ENCODE peak calls at places on chromosomes 16 and 17, in seven cellular contexts. Y, F, V, M, S, Q and E are unnamed samples.

GRCh38 chr17:54085934-54086333 is 263.2 kb downstream of the KIF2B start:
- DNase-seq in Y (peak), F (no peak), V (no peak), M (peak), S (no peak), Q (no peak), E (peak)

GRCh38 chr17:64196626-64197025 is 66.4 kb downstream of the TEX2 start:
- DNase-seq in Y (no peak), F (peak), V (peak), M (no peak), S (no peak), Q (no peak), E (no peak)

GRCh38 chr16:7333326-7333725 is 681 bp downstream of the RBFOX1 start:
- DNase-seq in Y (no peak), F (no peak), V (no peak), M (no peak), S (no peak), Q (no peak), E (no peak)

GRCh38 chr17:82603981-82604448 is 44.2 kb downstream of the WDR45B start:
- DNase-seq in Y (peak), F (no peak), V (no peak), M (no peak), S (no peak), Q (no peak), E (no peak)

GRCh38 chr17:4509402-4509801 is 10.7 kb downstream of the SPNS2 start:
- DNase-seq in Y (no peak), F (no peak), V (no peak), M (no peak), S (peak), Q (peak), E (no peak)

GRCh38 chr17:82126479-82127314 is 28.7 kb upstream of the FASN start:
- DNase-seq in Y (no peak), F (no peak), V (no peak), M (no peak), S (no peak), Q (peak), E (no peak)

GRCh38 chr16:21598676-21599157 is 660 bp upstream of the METTL9 start:
- DNase-seq in Y (peak), F (peak), V (no peak), M (peak), S (peak), Q (peak), E (no peak)

GRCh38 chr17:6591599-6592158 is 35.3 kb upstream of the PITPNM3 start:
- DNase-seq in Y (no peak), F (peak), V (peak), M (no peak), S (no peak), Q (no peak), E (no peak)

GRCh38 chr16:88866151-88866920 is at the start of gene PABPN1L:
- DNase-seq in Y (no peak), F (no peak), V (no peak), M (no peak), S (no peak), Q (no peak), E (no peak)

GRCh38 chr17:50013079-50013478 is 18.1 kb upstream of the DLX3 start:
- DNase-seq in Y (no peak), F (no peak), V (no peak), M (no peak), S (no peak), Q (no peak), E (no peak)

GRCh38 chr16:65727534-65728137 is 605.8 kb upstream of the CDH11 start:
- DNase-seq in Y (no peak), F (no peak), V (no peak), M (no peak), S (no peak), Q (no peak), E (peak)

GRCh38 chr16:86929149-86929871 is 351.0 kb downstream of the FOXL1 start:
- DNase-seq in Y (peak), F (peak), V (no peak), M (no peak), S (no peak), Q (no peak), E (no peak)

GRCh38 chr16:87099001-87099740 is 218.0 kb downstream of the C16orf95 start:
- DNase-seq in Y (no peak), F (no peak), V (no peak), M (no peak), S (no peak), Q (no peak), E (peak)

GRCh38 chr16:67169011-67169451 is 1.3 kb upstream of the NOL3 start:
- DNase-seq in Y (no peak), F (no peak), V (no peak), M (peak), S (no peak), Q (no peak), E (no peak)

GRCh38 chr16:76535-77272 is 1.3 kb upstream of the MPG start:
- DNase-seq in Y (peak), F (peak), V (peak), M (no peak), S (no peak), Q (peak), E (no peak)

GRCh38 chr17:81854974-81855774 is 5.2 kb downstream of the P4HB start:
- DNase-seq in Y (no peak), F (peak), V (peak), M (peak), S (peak), Q (no peak), E (no peak)

GRCh38 chr17:59004338-59005111 is 102.2 kb downstream of the TRIM37 start:
- DNase-seq in Y (peak), F (peak), V (peak), M (peak), S (peak), Q (peak), E (peak)

GRCh38 chr17:1153795-1154546 is 25.8 kb downstream of the ABR start:
- DNase-seq in Y (peak), F (peak), V (peak), M (peak), S (no peak), Q (no peak), E (peak)

GRCh38 chr17:7330099-7331015 is 1.2 kb upstream of the NEURL4 start:
- DNase-seq in Y (peak), F (peak), V (peak), M (peak), S (peak), Q (peak), E (peak)

GRCh38 chr16:24988593-24989338 is 26.4 kb downstream of the ARHGAP17 start:
- DNase-seq in Y (peak), F (peak), V (peak), M (no peak), S (peak), Q (peak), E (no peak)

GRCh38 chr16:30901201-30902069 is 5.0 kb downstream of the CTF1 start:
- DNase-seq in Y (no peak), F (peak), V (no peak), M (no peak), S (no peak), Q (no peak), E (no peak)

GRCh38 chr16:27526169-27526568 is 23.5 kb downstream of the GTF3C1 start:
- DNase-seq in Y (peak), F (no peak), V (no peak), M (no peak), S (no peak), Q (no peak), E (no peak)

GRCh38 chr17:32494621-32495346 is 8.0 kb downstream of the CDK5R1 start:
- DNase-seq in Y (no peak), F (no peak), V (no peak), M (no peak), S (no peak), Q (no peak), E (no peak)

GRCh38 chr17:58229384-58229783 is 9.0 kb upstream of the LPO start:
- DNase-seq in Y (no peak), F (no peak), V (no peak), M (no peak), S (no peak), Q (no peak), E (no peak)

GRCh38 chr17:33291248-33292183 is 1.6 kb downstream of the ASIC2 start:
- DNase-seq in Y (peak), F (peak), V (no peak), M (peak), S (no peak), Q (no peak), E (peak)

GRCh38 chr16:67445913-67446907 is 15.3 kb downstream of the HSD11B2 start:
- DNase-seq in Y (peak), F (no peak), V (no peak), M (no peak), S (no peak), Q (no peak), E (no peak)

GRCh38 chr17:55632893-55633292 is 89.8 kb downstream of the TMEM100 start:
- DNase-seq in Y (no peak), F (peak), V (no peak), M (no peak), S (no peak), Q (no peak), E (no peak)

GRCh38 chr16:48441863-48442279 is 56.7 kb upstream of the SIAH1 start:
- DNase-seq in Y (peak), F (no peak), V (peak), M (no peak), S (no peak), Q (no peak), E (no peak)

GRCh38 chr17:27873211-27873610 is 20.0 kb downstream of the LYRM9 start:
- DNase-seq in Y (no peak), F (no peak), V (no peak), M (no peak), S (no peak), Q (no peak), E (no peak)

GRCh38 chr17:76239538-76240274 is 587 bp downstream of the RNF157 start:
- DNase-seq in Y (no peak), F (peak), V (no peak), M (peak), S (no peak), Q (no peak), E (peak)

DNA sequence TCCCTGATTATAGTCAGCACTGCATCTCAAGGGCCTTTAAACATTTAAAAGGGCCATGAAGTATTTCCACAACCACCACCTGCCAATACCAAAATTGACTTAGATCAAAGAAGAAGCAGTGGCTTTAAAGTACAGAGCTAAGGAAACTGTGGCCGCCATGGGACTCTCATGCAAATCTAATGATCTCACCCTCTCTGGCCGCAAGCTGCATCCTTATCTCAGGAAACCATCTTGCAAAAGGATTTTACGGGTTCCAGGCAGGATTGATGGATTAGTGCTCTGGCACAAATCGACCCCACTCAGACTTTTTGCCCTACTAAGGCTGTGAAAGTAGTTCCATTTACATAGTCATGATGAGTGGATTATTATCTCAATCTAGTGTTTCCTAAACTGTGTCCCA is 22.6 kb downstream of the CDRT4 start:
- DNase-seq in Y (no peak), F (peak), V (peak), M (no peak), S (no peak), Q (no peak), E (no peak)
- TF ChIP-seq EZH2phosphoT487 in Y (no peak), F (no peak), V (no peak), M (no peak), S (no peak), Q (no peak), E (no peak)

GRCh38 chr16:83102336-83102735 is 475.6 kb downstream of the CDH13 start:
- DNase-seq in Y (no peak), F (no peak), V (no peak), M (no peak), S (no peak), Q (no peak), E (no peak)

GRCh38 chr16:83098536-83098935 is 471.8 kb downstream of the CDH13 start:
- DNase-seq in Y (no peak), F (peak), V (no peak), M (no peak), S (no peak), Q (no peak), E (no peak)

GRCh38 chr16:83095926-83096692 is 469.3 kb downstream of the CDH13 start:
- DNase-seq in Y (peak), F (peak), V (peak), M (no peak), S (no peak), Q (no peak), E (no peak)

GRCh38 chr16:83105279-83106077 is 478.7 kb downstream of the CDH13 start:
- DNase-seq in Y (no peak), F (no peak), V (no peak), M (no peak), S (no peak), Q (no peak), E (no peak)

GRCh38 chr16:83100679-83101078 is 473.9 kb downstream of the CDH13 start:
- DNase-seq in Y (no peak), F (peak), V (peak), M (no peak), S (no peak), Q (no peak), E (no peak)
- TF ChIP-seq EZH2phosphoT487 in Y (no peak), F (no peak), V (no peak), M (no peak), S (no peak), Q (no peak), E (no peak)

GRCh38 chr16:11499295-11500089 is 87.2 kb downstream of the LITAF start:
- DNase-seq in Y (no peak), F (no peak), V (peak), M (peak), S (no peak), Q (no peak), E (no peak)

GRCh38 chr16:11497851-11498289 is 88.8 kb downstream of the LITAF start:
- DNase-seq in Y (peak), F (peak), V (no peak), M (no peak), S (no peak), Q (no peak), E (peak)

GRCh38 chr16:11495066-11495407 is 91.7 kb downstream of the LITAF start:
- DNase-seq in Y (no peak), F (no peak), V (no peak), M (no peak), S (no peak), Q (no peak), E (no peak)

GRCh38 chr16:11498683-11499082 is 88.0 kb downstream of the LITAF start:
- DNase-seq in Y (no peak), F (no peak), V (no peak), M (peak), S (no peak), Q (peak), E (no peak)

DNA sequence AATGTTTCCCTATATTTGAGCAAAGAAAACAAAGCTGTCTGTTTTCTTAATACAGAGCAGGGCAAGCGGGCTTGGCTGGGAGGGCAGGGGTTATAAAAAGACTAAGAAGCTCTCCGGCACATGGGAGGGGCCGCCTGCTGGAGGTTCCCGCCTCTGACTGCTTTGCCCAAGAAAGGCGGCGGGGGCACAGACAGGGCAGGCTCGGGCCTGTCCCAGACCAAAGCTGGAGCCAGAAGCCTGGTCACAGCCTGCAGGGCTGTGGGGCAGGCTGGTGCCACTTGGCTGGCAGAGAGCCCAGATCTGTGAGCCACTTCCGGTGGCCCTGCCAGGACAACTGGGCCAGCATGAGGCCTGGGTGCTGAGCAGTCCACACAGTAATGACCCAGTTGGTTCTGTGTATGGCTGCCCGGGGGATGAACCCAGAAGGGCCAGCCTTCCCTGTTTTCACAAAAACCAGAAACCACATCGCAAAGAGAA is 89.4 kb downstream of the LITAF start:
- DNase-seq in Y (peak), F (peak), V (peak), M (peak), S (peak), Q (no peak), E (peak)
- TF ChIP-seq EZH2phosphoT487 in Y (no peak), F (no peak), V (no peak), M (no peak), S (no peak), Q (no peak), E (no peak)

DNA sequence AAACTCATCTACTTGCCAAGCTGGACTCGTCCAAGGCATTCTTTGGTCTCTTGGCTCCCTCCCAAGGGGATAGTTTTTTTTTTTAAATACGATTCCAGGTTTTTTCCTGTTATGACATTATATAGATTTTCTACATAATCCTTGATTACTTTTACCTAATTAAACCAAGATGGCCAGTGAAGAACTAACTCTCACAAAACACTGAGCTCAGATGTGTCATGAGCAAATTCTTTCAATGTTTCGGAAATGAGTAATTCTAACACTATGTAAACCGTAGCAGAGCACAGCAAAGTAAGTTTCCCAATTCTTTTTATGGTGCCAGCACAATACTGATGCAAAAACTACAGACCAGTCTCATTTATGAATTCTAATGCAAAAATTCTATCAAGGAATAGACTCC is 1.8 kb downstream of the ZNF23 start:
- DNase-seq in Y (no peak), F (peak), V (peak), M (no peak), S (no peak), Q (no peak), E (no peak)
- TF ChIP-seq EZH2phosphoT487 in Y (no peak), F (no peak), V (no peak), M (no peak), S (no peak), Q (no peak), E (no peak)

GRCh38 chr17:13634001-13634400 is 32.3 kb upstream of the HS3ST3A1 start:
- DNase-seq in Y (no peak), F (no peak), V (no peak), M (no peak), S (no peak), Q (no peak), E (no peak)
- TF ChIP-seq EZH2phosphoT487 in Y (no peak), F (no peak), V (no peak), M (no peak), S (no peak), Q (no peak), E (no peak)

GRCh38 chr16:2795714-2796143 is 2.5 kb upstream of the PRSS41 start:
- DNase-seq in Y (peak), F (no peak), V (no peak), M (no peak), S (no peak), Q (no peak), E (no peak)
- TF ChIP-seq EZH2phosphoT487 in Y (no peak), F (no peak), V (no peak), M (no peak), S (no peak), Q (no peak), E (no peak)

GRCh38 chr17:21201302-21201602 is 12.7 kb downstream of the TMEM11 start:
- DNase-seq in Y (no peak), F (peak), V (peak), M (no peak), S (no peak), Q (no peak), E (no peak)
- TF ChIP-seq EZH2phosphoT487 in Y (no peak), F (no peak), V (no peak), M (no peak), S (no peak), Q (no peak), E (no peak)

GRCh38 chr17:40084477-40084876 is 15.9 kb downstream of the NR1D1 start:
- DNase-seq in Y (no peak), F (no peak), V (no peak), M (no peak), S (no peak), Q (no peak), E (no peak)
- TF ChIP-seq EZH2phosphoT487 in Y (no peak), F (no peak), V (no peak), M (no peak), S (no peak), Q (no peak), E (no peak)

DNA sequence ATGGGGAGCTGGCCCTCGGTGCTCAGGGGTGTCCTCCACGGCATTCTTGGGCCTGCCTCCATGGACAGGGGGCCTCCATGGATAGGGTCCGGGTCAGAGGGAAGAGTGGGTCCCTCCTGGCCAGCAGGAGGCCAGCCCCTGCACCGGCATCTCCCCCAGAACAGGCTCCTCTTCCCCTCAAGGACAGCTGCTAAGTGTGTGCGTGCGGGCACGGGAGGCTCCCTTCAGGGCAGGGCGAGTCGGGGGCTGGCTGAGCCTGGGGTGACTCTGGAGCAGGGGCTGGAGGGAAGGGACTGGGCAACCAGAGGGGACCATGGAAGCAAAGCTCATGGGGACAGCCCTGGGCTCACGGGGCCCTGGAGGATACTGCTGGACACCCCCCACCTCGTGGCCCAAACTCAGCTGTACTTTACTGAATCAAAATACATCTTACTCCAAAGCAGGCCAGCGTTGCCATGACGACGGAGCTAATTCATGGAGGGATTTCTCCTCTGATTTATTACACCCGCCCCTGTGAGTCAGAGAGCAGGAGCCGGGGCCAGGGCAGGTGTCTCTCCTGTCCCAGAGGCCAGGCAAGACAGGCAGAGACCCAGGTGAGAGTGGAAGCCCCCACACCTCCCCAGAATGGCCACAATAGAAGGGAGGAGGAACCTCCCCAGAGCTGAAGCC is 2.1 kb downstream of the CASKIN1 start:
- DNase-seq in Y (peak), F (peak), V (peak), M (no peak), S (no peak), Q (no peak), E (peak)
- TF ChIP-seq EZH2phosphoT487 in Y (no peak), F (no peak), V (no peak), M (no peak), S (no peak), Q (no peak), E (no peak)

DNA sequence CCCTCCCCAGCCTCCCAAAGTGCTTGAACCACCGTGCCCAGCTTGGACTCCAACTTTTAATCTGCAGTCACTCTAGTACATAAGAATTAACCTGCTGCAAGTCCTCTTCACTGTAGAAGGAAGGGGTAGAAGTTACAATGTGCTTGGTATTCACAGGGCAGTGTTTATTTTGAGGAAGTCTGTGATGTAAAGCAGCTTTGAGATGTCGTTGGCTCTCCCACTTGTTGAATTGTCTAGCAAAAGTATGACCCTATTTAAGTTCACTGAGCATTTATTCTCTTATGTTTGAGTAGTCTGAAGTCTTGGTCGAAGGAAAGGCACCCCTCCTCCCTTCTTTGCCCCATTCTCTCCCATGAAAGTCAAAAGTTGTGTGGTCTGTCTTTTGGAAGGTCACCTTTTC is 28.2 kb downstream of the SF3B3 start:
- DNase-seq in Y (no peak), F (no peak), V (no peak), M (no peak), S (no peak), Q (no peak), E (no peak)
- TF ChIP-seq EZH2phosphoT487 in Y (no peak), F (no peak), V (no peak), M (no peak), S (no peak), Q (no peak), E (no peak)